ENCODE peak calls at places on chromosomes 3 and 15, in six cellular contexts. F, K, A, H, G and Y are unnamed samples.

GRCh38 chr3:18295171-18295920 is 129.8 kb downstream of the SATB1 start:
- DNase-seq in F (peak; percentile 23), H (peak; percentile 78), G (peak; percentile 2), K (no peak), A (peak; percentile 92), Y (no peak)

GRCh38 chr15:45473068-45473467 is 49.5 kb downstream of the SLC30A4 start:
- DNase-seq in H (no peak), A (no peak), K (no peak), G (no peak), F (no peak), Y (no peak)

GRCh38 chr3:170128977-170129431 is 52.5 kb downstream of the PHC3 start:
- DNase-seq in G (no peak), F (no peak), K (no peak), H (peak; percentile 27), A (peak; percentile 36), Y (no peak)

GRCh38 chr15:65766422-65767263 is 25.4 kb downstream of the DENND4A start:
- DNase-seq in H (no peak), K (no peak), G (no peak), A (no peak), F (no peak), Y (no peak)

GRCh38 chr15:50256188-50257041 is 9.1 kb downstream of the HDC start:
- DNase-seq in K (no peak), H (peak; percentile 86), G (no peak), F (no peak), A (peak; percentile 4), Y (no peak)

GRCh38 chr3:126621171-126621570 is 33.8 kb downstream of the TXNRD3 start:
- DNase-seq in A (peak; percentile 25), G (no peak), F (no peak), K (peak; percentile 92), H (peak; percentile 47), Y (no peak)

GRCh38 chr3:34229871-34230270 is 431.4 kb downstream of the PDCD6IP start:
- DNase-seq in A (no peak), F (no peak), K (no peak), G (peak; percentile 62), H (no peak), Y (no peak)

GRCh38 chr3:79846148-79846933 is 78.5 kb upstream of the ROBO1 start:
- DNase-seq in K (no peak), A (peak; percentile 0), F (peak; percentile 25), H (no peak), G (no peak), Y (no peak)

GRCh38 chr15:25054943-25055342 is 100.2 kb downstream of the SNRPN start:
- DNase-seq in K (no peak), A (no peak), F (no peak), H (no peak), G (no peak), Y (no peak)

GRCh38 chr3:7710284-7710683 is 791.3 kb upstream of the LMCD1 start:
- DNase-seq in A (no peak), F (no peak), G (no peak), H (no peak), K (no peak), Y (no peak)

GRCh38 chr3:168049366-168049974 is 46.3 kb downstream of the GOLIM4 start:
- DNase-seq in G (no peak), A (no peak), F (no peak), H (no peak), K (no peak), Y (no peak)

GRCh38 chr3:188974856-188975611 is 196.7 kb upstream of the TPRG1 start:
- DNase-seq in H (peak; percentile 72), K (no peak), G (no peak), F (no peak), A (no peak), Y (no peak)